ENCODE peak calls at places on chromosomes 11 and 22, in four cellular contexts. H, S, J and Q are unnamed samples.

GRCh38 chr11:47378011-47378835 is at the start of gene SPI1:
- DNase-seq in H (no peak), S (no peak), J (no peak), Q (no peak)

GRCh38 chr22:47049078-47049609 is 286.7 kb downstream of the TBC1D22A start:
- DNase-seq in H (no peak), S (no peak), J (no peak), Q (no peak)

GRCh38 chr11:74592063-74592440 is 330 bp upstream of the POLD3 start:
- DNase-seq in H (no peak), S (no peak), J (no peak), Q (no peak)

GRCh38 chr11:68266121-68266891 is 5.5 kb downstream of the C11orf24 start:
- DNase-seq in H (no peak), S (no peak), J (no peak), Q (no peak)

GRCh38 chr11:48096588-48097525 is 116.5 kb downstream of the PTPRJ start:
- DNase-seq in H (no peak), S (no peak), J (no peak), Q (peak)

GRCh38 chr11:65718964-65719492 is 1.6 kb downstream of the RNASEH2C start:
- DNase-seq in H (no peak), S (no peak), J (no peak), Q (peak)

GRCh38 chr11:44865866-44866272 is 84.8 kb downstream of the TP53I11 start:
- DNase-seq in H (no peak), S (no peak), J (no peak), Q (no peak)

GRCh38 chr11:36738292-36738861 is 140.3 kb upstream of the RAG2 start:
- DNase-seq in H (no peak), S (no peak), J (no peak), Q (no peak)

GRCh38 chr22:17780116-17780740 is 6.0 kb upstream of the BID start:
- DNase-seq in H (no peak), S (no peak), J (no peak), Q (no peak)

GRCh38 chr11:114159802-114160588 is 100.5 kb downstream of the ZBTB16 start:
- DNase-seq in H (peak), S (peak), J (peak), Q (peak)

GRCh38 chr11:20353829-20354434 is 9.6 kb upstream of the HTATIP2 start:
- DNase-seq in H (no peak), S (no peak), J (peak), Q (peak)

GRCh38 chr11:123083623-123084029 is 21.7 kb upstream of the HSPA8 start:
- DNase-seq in H (peak), S (peak), J (peak), Q (peak)

GRCh38 chr11:3609416-3610265 is 32.2 kb downstream of the ART5 start:
- DNase-seq in H (peak), S (no peak), J (peak), Q (peak)

GRCh38 chr11:63892233-63892632 is 24.7 kb downstream of the RCOR2 start:
- DNase-seq in H (no peak), S (no peak), J (peak), Q (peak)

GRCh38 chr11:63890368-63890767 is 26.6 kb downstream of the RCOR2 start:
- DNase-seq in H (no peak), S (no peak), J (no peak), Q (no peak)

GRCh38 chr11:63887600-63887999 is 29.4 kb downstream of the RCOR2 start:
- DNase-seq in H (no peak), S (no peak), J (no peak), Q (no peak)

GRCh38 chr11:63889344-63889743 is 27.6 kb downstream of the RCOR2 start:
- DNase-seq in H (no peak), S (no peak), J (no peak), Q (no peak)

GRCh38 chr11:63888170-63889086 is 28.5 kb downstream of the RCOR2 start:
- DNase-seq in H (no peak), S (no peak), J (peak), Q (peak)
- H3K4me3 ChIP-seq in H (peak), S (peak), J (no peak), Q (no peak)

GRCh38 chr11:84993386-84993785 is 633.8 kb downstream of the DLG2 start:
- DNase-seq in H (no peak), S (no peak), J (no peak), Q (no peak)
- TF ChIP-seq CTCF in H (peak), S (no peak), J (peak), Q (peak)

GRCh38 chr11:83681045-83681781 is 395.0 kb upstream of the CCDC90B start:
- DNase-seq in H (no peak), S (no peak), J (no peak), Q (no peak)

GRCh38 chr11:83684071-83684470 is 397.9 kb upstream of the CCDC90B start:
- DNase-seq in H (no peak), S (no peak), J (no peak), Q (no peak)

GRCh38 chr11:83680351-83680750 is 394.2 kb upstream of the CCDC90B start:
- DNase-seq in H (no peak), S (no peak), J (no peak), Q (no peak)

GRCh38 chr11:83682645-83682973 is 396.4 kb upstream of the CCDC90B start:
- DNase-seq in H (no peak), S (no peak), J (no peak), Q (no peak)

GRCh38 chr11:83681944-83682644 is 395.9 kb upstream of the CCDC90B start:
- DNase-seq in H (no peak), S (no peak), J (no peak), Q (no peak)
- H3K4me3 ChIP-seq in H (no peak), S (no peak), J (no peak), Q (no peak)

GRCh38 chr11:416051-416756 is 1.4 kb upstream of the SIGIRR start:
- DNase-seq in H (no peak), S (no peak), J (no peak), Q (no peak)

GRCh38 chr11:417652-418342 is 3.0 kb upstream of the SIGIRR start:
- DNase-seq in H (no peak), S (no peak), J (no peak), Q (no peak)

GRCh38 chr11:416757-417621 is 2.2 kb upstream of the SIGIRR start:
- DNase-seq in H (no peak), S (no peak), J (no peak), Q (no peak)

GRCh38 chr11:414333-414857 is 404 bp downstream of the SIGIRR start:
- DNase-seq in H (no peak), S (no peak), J (no peak), Q (no peak)

GRCh38 chr11:415640-416041 is 842 bp upstream of the SIGIRR start:
- DNase-seq in H (no peak), S (no peak), J (no peak), Q (no peak)
- TF ChIP-seq CTCF in H (no peak), S (no peak), J (no peak), Q (no peak)